ENCODE peak calls at places on chromosomes 5 and 9, in four cellular contexts. H is GM12878, N is HepG2, S is K562. V is an unnamed sample.

GRCh38 chr5:149913449-149914419 is 30.9 kb downstream of the PDE6A start:
- DNase-seq in H (no peak), N (no peak), S (no peak), V (no peak)

GRCh38 chr9:85040806-85041575 is 371.5 kb downstream of the NTRK2 start:
- DNase-seq in H (no peak), N (no peak), S (no peak), V (no peak)

GRCh38 chr9:128771094-128771721 is 519 bp downstream of the ZER1 start:
- DNase-seq in H (no peak), N (no peak), S (peak), V (no peak)

GRCh38 chr5:139814704-139815280 is 19.2 kb downstream of the PSD2 start:
- DNase-seq in H (no peak), N (no peak), S (no peak), V (no peak)

GRCh38 chr9:87581513-87581912 is 83.8 kb downstream of the DAPK1 start:
- DNase-seq in H (no peak), N (no peak), S (peak), V (no peak)

GRCh38 chr9:25814023-25814422 is 135.8 kb upstream of the TUSC1 start:
- DNase-seq in H (no peak), N (no peak), S (no peak), V (no peak)

GRCh38 chr9:75979362-75979761 is 88.9 kb downstream of the PCSK5 start:
- DNase-seq in H (no peak), N (peak), S (peak), V (peak)

GRCh38 chr5:177535125-177535524 is 18.4 kb upstream of the DDX41 start:
- DNase-seq in H (no peak), N (no peak), S (no peak), V (no peak)

GRCh38 chr5:59760798-59761348 is 132.7 kb downstream of the PDE4D start:
- DNase-seq in H (no peak), N (no peak), S (no peak), V (no peak)

GRCh38 chr5:177462702-177463101 is 10.7 kb downstream of the DBN1 start:
- DNase-seq in H (no peak), N (no peak), S (no peak), V (no peak)

GRCh38 chr5:37918420-37918819 is 78.6 kb upstream of the GDNF start:
- DNase-seq in H (no peak), N (no peak), S (no peak), V (no peak)

GRCh38 chr5:119365847-119366536 is 10.2 kb downstream of the TNFAIP8 start:
- DNase-seq in H (no peak), N (no peak), S (no peak), V (no peak)

GRCh38 chr5:65866837-65867508 is 59.4 kb upstream of the ERBIN start:
- DNase-seq in H (no peak), N (no peak), S (no peak), V (no peak)

GRCh38 chr5:12354686-12355085 is 450.4 kb upstream of the CTNND2 start:
- DNase-seq in H (no peak), N (no peak), S (no peak), V (no peak)

GRCh38 chr5:58458851-58459275 is 1.0 kb downstream of the PLK2 start:
- DNase-seq in H (no peak), N (peak), S (no peak), V (peak)

GRCh38 chr5:72353046-72353445 is 32.9 kb downstream of the PTCD2 start:
- DNase-seq in H (no peak), N (no peak), S (no peak), V (peak)

GRCh38 chr5:113050606-113051391 is 74.2 kb downstream of the DCP2 start:
- DNase-seq in H (no peak), N (no peak), S (no peak), V (no peak)

GRCh38 chr9:99361827-99362226 is 139.7 kb downstream of the SEC61B start:
- DNase-seq in H (no peak), N (no peak), S (no peak), V (no peak)

GRCh38 chr5:146697211-146697610 is 181.2 kb upstream of the GPR151 start:
- DNase-seq in H (no peak), N (no peak), S (no peak), V (no peak)

GRCh38 chr9:69097053-69097452 is 61.5 kb downstream of the FXN start:
- DNase-seq in H (no peak), N (no peak), S (no peak), V (no peak)

GRCh38 chr9:95379630-95380029 is 62.1 kb upstream of the FANCC start:
- DNase-seq in H (no peak), N (no peak), S (no peak), V (no peak)

GRCh38 chr9:111683351-111683750 is 21.9 kb downstream of the GNG10 start:
- DNase-seq in H (no peak), N (no peak), S (no peak), V (no peak)

GRCh38 chr5:143405747-143406098 is 2.2 kb upstream of the NR3C1 start:
- DNase-seq in H (no peak), N (no peak), S (no peak), V (no peak)

GRCh38 chr9:86854898-86855523 is 92.3 kb downstream of the GAS1 start:
- DNase-seq in H (no peak), N (peak), S (no peak), V (peak)

GRCh38 chr9:70111042-70111602 is 67.5 kb downstream of the MAMDC2 start:
- DNase-seq in H (no peak), N (peak), S (peak), V (peak)

GRCh38 chr9:78666818-78667429 is 370.0 kb downstream of the PSAT1 start:
- DNase-seq in H (no peak), N (no peak), S (no peak), V (no peak)

GRCh38 chr9:133788819-133789733 is 50.9 kb upstream of the SARDH start:
- DNase-seq in H (no peak), N (peak), S (peak), V (no peak)

GRCh38 chr5:3373391-3373790 is 222.2 kb upstream of the IRX1 start:
- DNase-seq in H (no peak), N (no peak), S (no peak), V (no peak)

GRCh38 chr5:64838376-64838775 is 69.6 kb downstream of the CWC27 start:
- DNase-seq in H (no peak), N (no peak), S (no peak), V (no peak)

GRCh38 chr5:149498724-149499336 is 52.4 kb downstream of the CSNK1A1 start:
- DNase-seq in H (no peak), N (no peak), S (no peak), V (no peak)

GRCh38 chr5:149665416-149666163 is 64.5 kb upstream of the PPARGC1B start:
- DNase-seq in H (no peak), N (no peak), S (peak), V (no peak)

GRCh38 chr9:131590449-131590848 is 45.1 kb downstream of the PRRT1B start:
- DNase-seq in H (no peak), N (no peak), S (no peak), V (no peak)

GRCh38 chr9:133768371-133768858 is 30.3 kb upstream of the SARDH start:
- DNase-seq in H (no peak), N (no peak), S (no peak), V (no peak)

GRCh38 chr5:123705741-123706140 is 193.8 kb downstream of the CSNK1G3 start:
- DNase-seq in H (no peak), N (no peak), S (no peak), V (no peak)

GRCh38 chr5:98402130-98402529 is 371.3 kb upstream of the RGMB start:
- DNase-seq in H (no peak), N (no peak), S (no peak), V (no peak)

GRCh38 chr9:106305428-106306133 is 557.4 kb upstream of the ZNF462 start:
- DNase-seq in H (no peak), N (no peak), S (no peak), V (no peak)

GRCh38 chr5:108109059-108109458 is 272.8 kb downstream of the FBXL17 start:
- DNase-seq in H (no peak), N (no peak), S (no peak), V (no peak)

GRCh38 chr9:15622596-15622995 is 69.8 kb downstream of the CCDC171 start:
- DNase-seq in H (no peak), N (no peak), S (no peak), V (peak)

GRCh38 chr5:79475174-79475466 is 38.8 kb downstream of the HOMER1 start:
- DNase-seq in H (no peak), N (no peak), S (no peak), V (no peak)

GRCh38 chr9:6355728-6356127 is 27.6 kb downstream of the TPD52L3 start:
- DNase-seq in H (peak), N (no peak), S (no peak), V (no peak)

DNA sequence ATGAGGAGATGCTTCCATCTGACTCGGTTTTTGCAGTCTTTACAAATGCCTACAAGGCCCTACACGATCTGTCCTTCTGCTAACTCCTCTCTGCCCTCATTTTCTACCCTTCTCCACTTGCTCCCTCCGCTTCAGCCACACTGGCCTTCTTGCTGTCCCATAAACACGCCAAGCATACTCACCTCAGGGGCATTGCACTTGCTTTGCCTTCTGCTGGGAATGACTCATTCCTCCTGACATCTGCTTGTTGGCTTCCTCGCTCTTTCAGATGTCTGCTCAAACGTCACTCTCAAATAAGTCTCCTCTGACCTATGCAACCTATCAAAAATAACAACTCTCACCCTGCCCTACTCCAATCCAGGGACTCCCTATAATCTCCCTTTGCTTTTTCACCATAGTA is 28.2 kb downstream of the CDC25C start:
- DNase-seq in H (no peak), N (no peak), S (peak), V (no peak)
- TF ChIP-seq CEBPB in H (no peak), N (no peak), S (no peak), V (no peak)

GRCh38 chr5:132526290-132526973 is 16.9 kb downstream of the IL5 start:
- DNase-seq in H (peak), N (peak), S (peak), V (peak)
- TF ChIP-seq CHD4 in H (no peak), N (no peak), S (no peak), V (no peak)

DNA sequence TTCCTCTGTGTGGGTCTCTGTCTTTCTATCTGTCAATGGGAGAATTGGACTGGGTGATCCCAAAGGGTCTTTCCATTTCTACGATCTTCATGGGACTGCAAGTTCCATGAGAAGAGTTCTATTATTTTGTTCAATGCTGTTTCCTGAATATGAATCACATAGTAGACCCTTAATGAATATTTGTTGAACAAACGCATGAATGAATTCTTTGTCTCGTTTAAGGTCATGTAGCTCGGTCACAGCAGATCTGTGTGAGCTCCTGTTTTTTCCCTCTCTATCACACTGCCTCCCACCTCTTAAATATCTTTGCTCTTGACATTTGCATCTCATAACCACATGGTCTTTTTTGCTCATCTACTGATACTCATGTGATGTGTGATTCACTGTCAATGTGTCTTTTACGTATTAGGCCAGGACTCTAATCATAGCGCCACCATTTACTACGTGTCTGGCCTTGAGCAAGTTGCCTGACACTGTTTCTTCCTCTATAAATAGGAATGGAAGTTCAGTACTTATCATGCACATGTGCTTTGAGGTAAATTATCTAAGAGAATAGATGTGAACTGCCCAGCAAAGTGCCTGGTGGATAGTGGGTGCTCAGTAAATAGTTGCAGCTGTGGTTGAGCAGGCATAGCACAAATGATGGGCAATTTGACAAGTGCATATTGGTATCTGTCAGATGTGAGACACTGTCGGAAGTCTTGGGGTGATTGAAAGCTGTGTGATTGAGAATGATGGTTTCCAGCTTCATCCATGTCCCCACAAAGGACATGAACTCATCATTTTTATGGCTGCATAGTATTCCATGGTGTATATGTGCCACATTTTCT is 37.5 kb downstream of the PTTG1 start:
- DNase-seq in H (peak), N (no peak), S (no peak), V (no peak)
- TF ChIP-seq CEBPB in H (no peak), N (no peak), S (no peak), V (no peak)

DNA sequence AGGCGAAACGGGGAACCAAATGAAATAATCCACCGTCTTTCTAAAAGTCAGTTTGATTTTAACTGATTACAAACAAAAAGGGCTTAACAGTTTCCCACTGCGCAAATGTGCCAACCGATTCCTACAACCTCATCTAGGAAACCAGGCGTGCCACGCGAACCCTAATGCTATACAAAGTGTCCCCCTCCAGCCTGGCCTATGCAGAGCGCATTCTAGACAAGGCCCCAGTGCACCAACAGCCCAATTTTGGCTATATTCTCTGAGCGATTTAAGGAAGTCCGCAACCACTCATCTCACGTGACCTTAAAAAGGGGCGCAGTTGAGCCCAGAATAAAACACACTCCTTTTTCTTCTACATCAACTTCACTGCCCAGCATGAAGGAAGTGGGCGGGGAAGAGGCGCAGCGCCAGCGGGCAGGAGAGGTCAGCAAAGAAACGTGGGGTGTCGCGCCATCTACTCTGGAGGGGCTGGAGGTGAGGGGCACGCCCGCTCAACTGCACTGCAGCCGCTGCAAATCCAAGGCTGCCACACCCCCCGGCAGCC is 779 bp downstream of the FAM13B start:
- DNase-seq in H (peak), N (no peak), S (peak), V (no peak)
- TF ChIP-seq CHD4 in H (no peak), N (no peak), S (no peak), V (no peak)

GRCh38 chr5:56705217-56705616 is 110.1 kb upstream of the MAP3K1 start:
- DNase-seq in H (no peak), N (no peak), S (no peak), V (no peak)

GRCh38 chr5:56706504-56706903 is 108.8 kb upstream of the MAP3K1 start:
- DNase-seq in H (no peak), N (no peak), S (no peak), V (no peak)

GRCh38 chr5:56715996-56716395 is 99.4 kb upstream of the MAP3K1 start:
- DNase-seq in H (no peak), N (no peak), S (no peak), V (no peak)

GRCh38 chr5:56712895-56713565 is 102.3 kb upstream of the MAP3K1 start:
- DNase-seq in H (no peak), N (no peak), S (no peak), V (no peak)

DNA sequence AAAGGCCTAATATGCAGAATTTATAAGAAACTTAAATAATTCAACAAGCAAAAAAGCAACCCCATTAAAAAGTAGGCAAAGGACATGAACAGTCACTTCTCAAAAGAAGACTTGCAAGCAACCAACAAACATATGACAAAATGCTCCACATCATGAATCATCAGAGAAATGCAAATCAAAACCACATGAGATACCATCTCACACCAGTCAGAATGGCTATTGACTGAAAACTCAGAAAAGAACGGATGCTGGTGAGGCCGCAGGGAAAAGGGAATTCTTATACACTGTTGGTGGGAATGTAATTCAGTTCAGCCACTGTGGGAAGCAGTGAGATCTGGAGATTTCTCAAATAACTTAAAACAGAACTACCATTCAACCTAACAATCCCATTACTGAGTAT is 104.2 kb upstream of the MAP3K1 start:
- DNase-seq in H (no peak), N (no peak), S (no peak), V (no peak)
- TF ChIP-seq CEBPB in H (no peak), N (no peak), S (no peak), V (no peak)

GRCh38 chr9:36817160-36817834 is 216.8 kb downstream of the PAX5 start:
- DNase-seq in H (no peak), N (no peak), S (no peak), V (no peak)

GRCh38 chr9:36823466-36823865 is 210.6 kb downstream of the PAX5 start:
- DNase-seq in H (no peak), N (no peak), S (no peak), V (no peak)

GRCh38 chr9:36818965-36819870 is 214.8 kb downstream of the PAX5 start:
- DNase-seq in H (no peak), N (no peak), S (no peak), V (no peak)

GRCh38 chr9:36818242-36818938 is 215.7 kb downstream of the PAX5 start:
- DNase-seq in H (no peak), N (no peak), S (no peak), V (no peak)

GRCh38 chr9:36820392-36820861 is 213.6 kb downstream of the PAX5 start:
- DNase-seq in H (no peak), N (no peak), S (no peak), V (no peak)
- TF ChIP-seq CHD4 in H (no peak), N (no peak), S (no peak), V (no peak)

GRCh38 chr5:174844971-174845370 is 120.6 kb downstream of the MSX2 start:
- DNase-seq in H (no peak), N (no peak), S (no peak), V (no peak)
- TF ChIP-seq CEBPB in H (no peak), N (no peak), S (no peak), V (no peak)

DNA sequence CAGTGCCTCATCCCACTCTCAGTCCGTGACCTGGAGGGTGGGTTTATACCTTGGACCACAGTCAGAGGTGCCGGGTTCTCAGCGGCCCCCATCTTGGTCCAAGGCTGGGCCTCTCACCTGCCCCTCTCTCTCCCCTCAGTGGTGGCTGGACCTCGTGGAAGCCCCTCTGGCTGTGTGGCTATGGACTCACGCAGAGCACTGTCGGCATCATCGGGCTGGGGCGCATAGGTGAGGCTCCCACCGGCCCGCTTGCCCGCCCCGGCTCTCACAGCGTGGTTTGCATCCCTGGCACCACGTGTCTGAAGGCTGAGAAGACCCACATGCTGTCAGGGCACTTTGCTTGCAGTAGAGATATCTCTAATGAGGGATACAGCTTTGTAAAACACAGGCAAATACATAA is 5.8 kb downstream of the GRHPR start:
- DNase-seq in H (no peak), N (no peak), S (no peak), V (no peak)
- TF ChIP-seq CHD4 in H (no peak), N (no peak), S (no peak), V (no peak)

V was measured in A549.